ENCODE peak calls at places on chromosomes 7 and 10, in eight cellular contexts. H, G, F, M, V, C, J and R are unnamed samples.

GRCh38 chr10:21100871-21101514 is 203.9 kb upstream of the NEBL start:
- DNase-seq in H (no peak), G (no peak), F (no peak), M (no peak), V (no peak), C (no peak), J (peak), R (no peak)

GRCh38 chr7:83648464-83649241 is at the start of gene SEMA3E:
- DNase-seq in H (peak), G (peak), F (no peak), M (no peak), V (peak), C (peak), J (peak), R (no peak)

GRCh38 chr10:60148266-60148840 is 241.3 kb downstream of the ANK3 start:
- DNase-seq in H (peak), G (no peak), F (no peak), M (no peak), V (no peak), C (peak), J (peak), R (no peak)

GRCh38 chr7:20350996-20351692 is 20.4 kb downstream of the ITGB8 start:
- DNase-seq in H (no peak), G (no peak), F (no peak), M (no peak), V (no peak), C (no peak), J (no peak), R (no peak)

GRCh38 chr7:99365318-99366141 is 9.0 kb upstream of the ARPC1B start:
- DNase-seq in H (peak), G (no peak), F (no peak), M (peak), V (peak), C (peak), J (no peak), R (no peak)

GRCh38 chr10:101993836-101994235 is 62.1 kb downstream of the ARMH3 start:
- DNase-seq in H (no peak), G (no peak), F (no peak), M (no peak), V (no peak), C (no peak), J (no peak), R (no peak)

GRCh38 chr10:84289521-84290200 is 38.7 kb upstream of the CCSER2 start:
- DNase-seq in H (no peak), G (no peak), F (no peak), M (no peak), V (no peak), C (no peak), J (no peak), R (no peak)

GRCh38 chr7:1593091-1593866 is 23.4 kb upstream of the PSMG3 start:
- DNase-seq in H (no peak), G (no peak), F (no peak), M (no peak), V (no peak), C (peak), J (no peak), R (no peak)

GRCh38 chr10:68462536-68462935 is 9.2 kb downstream of the DNA2 start:
- DNase-seq in H (no peak), G (no peak), F (no peak), M (no peak), V (no peak), C (no peak), J (no peak), R (no peak)

GRCh38 chr10:115830260-115830970 is 442.6 kb downstream of the GFRA1 start:
- DNase-seq in H (no peak), G (no peak), F (no peak), M (no peak), V (no peak), C (no peak), J (no peak), R (no peak)

GRCh38 chr10:77746313-77746712 is 108.7 kb upstream of the KCNMA1 start:
- DNase-seq in H (no peak), G (no peak), F (peak), M (no peak), V (no peak), C (no peak), J (peak), R (no peak)

GRCh38 chr7:143882611-143883078 is 19.3 kb downstream of the TCAF1 start:
- DNase-seq in H (peak), G (no peak), F (peak), M (no peak), V (peak), C (no peak), J (peak), R (no peak)
- H3K27ac ChIP-seq in H (peak), G (peak), F (no peak), M (no peak), V (peak), C (no peak), J (peak), R (peak)

GRCh38 chr10:30858499-30858898 is 173.2 kb downstream of the ZNF438 start:
- DNase-seq in H (no peak), G (no peak), F (no peak), M (no peak), V (no peak), C (no peak), J (no peak), R (no peak)
- H3K27ac ChIP-seq in H (no peak), G (no peak), F (no peak), M (no peak), V (no peak), C (no peak), J (no peak), R (no peak)

DNA sequence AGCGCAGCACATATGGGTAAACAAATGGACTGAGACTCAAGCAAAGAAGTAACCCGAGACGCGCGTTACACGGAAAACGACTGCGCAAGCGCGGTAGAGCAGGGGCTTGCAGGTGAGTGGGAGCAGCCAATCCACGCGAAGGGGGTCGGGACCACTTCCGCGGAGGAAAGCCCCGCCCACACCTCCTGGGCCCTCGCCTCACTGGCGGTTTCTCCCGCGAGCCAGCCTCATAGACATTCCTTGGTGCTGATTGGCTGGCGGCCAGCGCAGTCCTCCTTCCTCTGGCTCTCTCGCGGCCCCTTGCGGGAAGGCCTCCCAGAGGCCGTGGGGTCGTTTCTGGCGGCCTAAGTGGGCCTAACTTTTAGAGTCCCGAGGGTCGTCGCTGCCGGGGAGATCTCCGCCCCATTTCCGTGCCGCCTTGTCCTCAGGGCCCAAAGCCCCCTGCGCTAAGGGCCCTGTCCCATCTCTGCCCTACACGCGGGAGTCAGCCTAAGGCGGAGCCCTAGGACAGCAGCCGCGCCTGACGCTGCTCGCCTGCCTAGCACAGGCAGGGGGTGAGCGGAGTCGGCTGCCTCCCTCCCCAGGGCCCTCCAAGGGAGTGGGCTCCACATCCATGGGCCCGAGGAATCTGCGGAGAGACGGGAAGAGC is 9.1 kb upstream of the FXYD4 start:
- DNase-seq in H (peak), G (peak), F (peak), M (peak), V (peak), C (peak), J (peak), R (peak)
- H3K27ac ChIP-seq in H (peak), G (peak), F (peak), M (peak), V (no peak), C (peak), J (no peak), R (no peak)

GRCh38 chr10:28796606-28797512 is 119.5 kb downstream of the BAMBI start:
- DNase-seq in H (peak), G (no peak), F (peak), M (no peak), V (no peak), C (peak), J (peak), R (peak)

GRCh38 chr10:28794986-28795385 is 117.7 kb downstream of the BAMBI start:
- DNase-seq in H (no peak), G (no peak), F (no peak), M (no peak), V (no peak), C (no peak), J (no peak), R (no peak)

GRCh38 chr10:28797904-28798371 is 120.6 kb downstream of the BAMBI start:
- DNase-seq in H (no peak), G (no peak), F (no peak), M (no peak), V (no peak), C (peak), J (no peak), R (no peak)

GRCh38 chr10:28790146-28790545 is 112.8 kb downstream of the BAMBI start:
- DNase-seq in H (no peak), G (no peak), F (no peak), M (no peak), V (no peak), C (no peak), J (no peak), R (no peak)

GRCh38 chr10:28793482-28793881 is 116.2 kb downstream of the BAMBI start:
- DNase-seq in H (no peak), G (no peak), F (no peak), M (no peak), V (no peak), C (no peak), J (no peak), R (no peak)
- H3K27ac ChIP-seq in H (no peak), G (no peak), F (no peak), M (no peak), V (no peak), C (no peak), J (no peak), R (no peak)

GRCh38 chr10:29543715-29544114 is 91.1 kb downstream of the SVIL start:
- DNase-seq in H (no peak), G (no peak), F (no peak), M (no peak), V (no peak), C (no peak), J (no peak), R (no peak)

GRCh38 chr10:29540016-29540415 is 94.8 kb downstream of the SVIL start:
- DNase-seq in H (no peak), G (no peak), F (no peak), M (no peak), V (no peak), C (no peak), J (no peak), R (no peak)

GRCh38 chr10:29542723-29543122 is 92.0 kb downstream of the SVIL start:
- DNase-seq in H (no peak), G (no peak), F (no peak), M (no peak), V (no peak), C (no peak), J (no peak), R (no peak)

GRCh38 chr10:29539398-29539797 is 95.4 kb downstream of the SVIL start:
- DNase-seq in H (no peak), G (no peak), F (no peak), M (no peak), V (no peak), C (no peak), J (no peak), R (no peak)

DNA sequence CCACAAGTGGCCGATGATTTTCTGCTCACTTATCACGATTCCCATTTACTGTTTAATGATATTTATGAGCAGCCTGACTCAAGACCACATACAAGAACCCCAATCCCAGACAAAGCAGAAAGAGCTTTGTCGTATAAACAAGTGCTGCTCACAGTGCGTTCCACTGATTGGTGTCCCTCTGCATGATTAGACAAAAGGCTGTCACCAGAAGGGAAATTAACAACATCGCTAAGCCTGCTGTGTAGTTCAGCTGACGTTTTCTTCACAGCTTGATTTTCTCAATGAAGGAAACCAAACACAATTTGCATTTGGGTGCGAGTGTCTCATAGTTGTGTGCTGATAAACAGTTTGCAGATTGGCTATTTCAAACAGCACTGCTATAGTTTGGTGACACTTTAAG is 92.9 kb downstream of the SVIL start:
- DNase-seq in H (no peak), G (no peak), F (no peak), M (no peak), V (peak), C (no peak), J (no peak), R (no peak)
- H3K27ac ChIP-seq in H (no peak), G (no peak), F (no peak), M (no peak), V (peak), C (no peak), J (no peak), R (no peak)